ENCODE peak calls at places on chromosomes 4 and X, in four cellular contexts. One of them, this sample, is unnamed.

GRCh38 chrX:24153175-24153795 is 3.8 kb downstream of the ZFX start:
- DNase-seq in fibroblast of pulmonary artery: no peak
- DNase-seq in aorta: no peak
- DNase-seq in GM12864: no peak
- DNase-seq in this sample: no peak

GRCh38 chrX:136662976-136663375 is 15.0 kb downstream of the CD40LG start:
- DNase-seq in GM12864: no peak
- DNase-seq in fibroblast of pulmonary artery: no peak
- DNase-seq in aorta: no peak
- DNase-seq in this sample: no peak

GRCh38 chr4:118034061-118034785 is at the start of gene NDST3:
- DNase-seq in GM12864: no peak
- DNase-seq in fibroblast of pulmonary artery: peak; percentile 42
- DNase-seq in aorta: no peak
- DNase-seq in this sample: peak; percentile 11

GRCh38 chrX:101395789-101396188 is 5.0 kb downstream of the RPL36A start:
- DNase-seq in fibroblast of pulmonary artery: no peak
- DNase-seq in GM12864: no peak
- DNase-seq in aorta: no peak
- DNase-seq in this sample: no peak

GRCh38 chr4:44583393-44583792 is 68.0 kb downstream of the YIPF7 start:
- DNase-seq in fibroblast of pulmonary artery: peak; percentile 23
- DNase-seq in GM12864: no peak
- DNase-seq in aorta: no peak
- DNase-seq in this sample: no peak

GRCh38 chr4:10343656-10344055 is 113.6 kb downstream of the ZNF518B start:
- DNase-seq in aorta: no peak
- DNase-seq in fibroblast of pulmonary artery: no peak
- DNase-seq in GM12864: no peak
- DNase-seq in this sample: no peak

GRCh38 chrX:48781705-48782104 is 4.7 kb upstream of the GATA1 start:
- DNase-seq in aorta: no peak
- DNase-seq in GM12864: no peak
- DNase-seq in fibroblast of pulmonary artery: no peak
- DNase-seq in this sample: no peak

GRCh38 chr4:174317531-174317930 is 33.8 kb downstream of the CEP44 start:
- DNase-seq in fibroblast of pulmonary artery: peak; percentile 68
- DNase-seq in GM12864: no peak
- DNase-seq in aorta: no peak
- DNase-seq in this sample: no peak

GRCh38 chr4:185945906-185946305 is 123.0 kb upstream of the TLR3 start:
- DNase-seq in GM12864: no peak
- DNase-seq in fibroblast of pulmonary artery: no peak
- DNase-seq in aorta: no peak
- DNase-seq in this sample: no peak

GRCh38 chrX:119512145-119512800 is 44.0 kb downstream of the SLC25A5 start:
- DNase-seq in fibroblast of pulmonary artery: peak; percentile 80
- DNase-seq in aorta: peak; percentile 61
- DNase-seq in GM12864: no peak
- DNase-seq in this sample: peak; percentile 43

GRCh38 chrX:151982217-151982616 is 7.7 kb upstream of the GABRE start:
- DNase-seq in fibroblast of pulmonary artery: peak; percentile 75
- DNase-seq in GM12864: no peak
- DNase-seq in aorta: no peak
- DNase-seq in this sample: no peak

GRCh38 chr4:92304636-92305035 is 870 bp downstream of the GRID2 start:
- DNase-seq in fibroblast of pulmonary artery: peak; percentile 13
- DNase-seq in aorta: no peak
- DNase-seq in GM12864: no peak
- DNase-seq in this sample: no peak

GRCh38 chr4:34893382-34893781 is 1350.9 kb downstream of the ARAP2 start:
- DNase-seq in aorta: no peak
- DNase-seq in fibroblast of pulmonary artery: no peak
- DNase-seq in GM12864: no peak
- DNase-seq in this sample: no peak

GRCh38 chr4:186192068-186192751 is 843 bp downstream of the CYP4V2 start:
- DNase-seq in aorta: peak; percentile 60
- DNase-seq in GM12864: no peak
- DNase-seq in fibroblast of pulmonary artery: peak; percentile 56
- DNase-seq in this sample: peak; percentile 63

GRCh38 chr4:89316931-89317366 is 9.3 kb upstream of the GPRIN3 start:
- DNase-seq in fibroblast of pulmonary artery: peak; percentile 75
- DNase-seq in aorta: no peak
- DNase-seq in GM12864: no peak
- DNase-seq in this sample: no peak

GRCh38 chr4:27081675-27082579 is 221.3 kb downstream of the STIM2 start:
- DNase-seq in GM12864: no peak
- DNase-seq in fibroblast of pulmonary artery: no peak
- DNase-seq in aorta: no peak
- DNase-seq in this sample: no peak

GRCh38 chrX:139708067-139708466 is at the start of gene MCF2:
- DNase-seq in fibroblast of pulmonary artery: no peak
- DNase-seq in GM12864: no peak
- DNase-seq in aorta: no peak
- DNase-seq in this sample: no peak

GRCh38 chr4:6391852-6392188 is 80.6 kb downstream of the PPP2R2C start:
- DNase-seq in GM12864: no peak
- DNase-seq in fibroblast of pulmonary artery: no peak
- DNase-seq in aorta: no peak
- DNase-seq in this sample: no peak

GRCh38 chrX:9122504-9123245 is 88.7 kb upstream of the FAM9B start:
- DNase-seq in aorta: no peak
- DNase-seq in fibroblast of pulmonary artery: no peak
- DNase-seq in GM12864: no peak
- DNase-seq in this sample: no peak

GRCh38 chr4:40192286-40193017 is 4.4 kb upstream of the RHOH start:
- DNase-seq in fibroblast of pulmonary artery: no peak
- DNase-seq in GM12864: no peak
- DNase-seq in aorta: no peak
- DNase-seq in this sample: no peak

GRCh38 chr4:140626982-140627381 is 58.2 kb upstream of the UCP1 start:
- DNase-seq in GM12864: no peak
- DNase-seq in fibroblast of pulmonary artery: peak; percentile 29
- DNase-seq in aorta: no peak
- DNase-seq in this sample: no peak

GRCh38 chr4:141486375-141486997 is 149.9 kb upstream of the IL15 start:
- DNase-seq in GM12864: no peak
- DNase-seq in aorta: peak; percentile 48
- DNase-seq in fibroblast of pulmonary artery: peak; percentile 54
- DNase-seq in this sample: no peak

GRCh38 chrX:23383411-23383810 is 48.8 kb downstream of the PTCHD1 start:
- DNase-seq in fibroblast of pulmonary artery: peak; percentile 30
- DNase-seq in aorta: no peak
- DNase-seq in GM12864: no peak
- DNase-seq in this sample: no peak

GRCh38 chr4:30413915-30414314 is 306.3 kb upstream of the PCDH7 start:
- DNase-seq in aorta: no peak
- DNase-seq in fibroblast of pulmonary artery: no peak
- DNase-seq in GM12864: no peak
- DNase-seq in this sample: no peak

GRCh38 chr4:56874166-56874565 is 33.5 kb upstream of the REST start:
- DNase-seq in fibroblast of pulmonary artery: no peak
- DNase-seq in aorta: no peak
- DNase-seq in GM12864: no peak
- DNase-seq in this sample: no peak

GRCh38 chr4:31146366-31146765 is 426.2 kb downstream of the PCDH7 start:
- DNase-seq in fibroblast of pulmonary artery: peak; percentile 7
- DNase-seq in GM12864: no peak
- DNase-seq in aorta: no peak
- DNase-seq in this sample: no peak

GRCh38 chr4:80335226-80335553 is 340 bp upstream of the CFAP299 start:
- DNase-seq in aorta: no peak
- DNase-seq in GM12864: no peak
- DNase-seq in fibroblast of pulmonary artery: no peak
- DNase-seq in this sample: no peak

DNA sequence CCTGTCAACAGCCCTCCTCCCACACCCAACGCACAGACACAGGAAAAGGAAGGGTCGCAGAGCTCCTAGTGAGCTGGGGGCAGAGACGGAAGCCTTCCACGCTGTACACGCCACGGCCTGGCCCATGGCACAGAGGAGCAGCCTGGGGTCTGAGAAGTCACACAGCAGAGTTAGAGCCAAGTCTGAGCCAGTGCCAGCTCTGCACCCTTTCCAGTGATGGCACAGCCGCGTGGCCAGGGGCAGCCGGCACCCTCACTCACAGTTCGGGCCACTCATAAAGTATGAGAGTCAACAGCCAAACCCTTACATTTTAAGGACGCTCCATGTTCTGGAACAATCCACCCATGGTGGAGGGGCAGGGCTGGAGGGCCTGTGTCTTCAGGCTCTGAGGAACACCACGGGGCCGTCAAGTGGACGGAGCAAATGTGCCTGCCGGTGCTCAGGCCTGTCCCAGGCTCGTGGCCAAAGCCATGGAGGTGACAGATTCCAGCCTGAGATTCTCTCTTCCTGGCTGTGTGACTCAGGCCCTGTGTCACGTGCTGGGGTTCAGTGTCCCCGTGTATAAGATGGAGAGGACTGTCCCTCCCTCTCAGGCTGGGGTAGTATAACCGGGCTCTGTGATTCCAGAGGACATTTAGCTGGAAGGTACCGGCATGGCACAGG is 91.2 kb downstream of the ABLIM2 start:
- DNase-seq in GM12864: no peak
- DNase-seq in aorta: no peak
- DNase-seq in fibroblast of pulmonary artery: no peak
- DNase-seq in this sample: no peak
- H3K4me3 ChIP-seq in GM12864: no peak overlapping the region
- H3K4me3 ChIP-seq in aorta: no peak overlapping the region
- H3K4me3 ChIP-seq in fibroblast of pulmonary artery: no peak overlapping the region
- H3K4me3 ChIP-seq in this sample: no peak overlapping the region

DNA sequence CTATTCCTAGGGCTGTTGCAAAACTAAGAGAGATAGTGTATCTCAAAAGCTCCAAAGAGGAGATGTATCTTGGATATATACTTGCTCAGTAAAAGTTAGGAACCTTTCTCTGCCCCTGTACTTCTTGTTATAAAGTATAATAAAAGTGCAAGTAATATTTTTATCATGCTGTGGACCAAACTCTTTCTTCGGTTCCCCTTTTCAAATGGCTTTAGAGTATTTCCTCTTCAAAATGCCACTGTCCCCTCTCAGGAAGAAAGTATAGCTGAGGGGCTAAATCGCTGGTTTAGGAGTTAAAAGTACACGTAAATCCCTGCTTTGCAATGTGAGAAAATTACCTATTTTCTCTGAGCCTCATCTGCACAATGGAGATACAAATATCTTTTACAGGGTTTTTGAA is 169.1 kb upstream of the FTHL17 start:
- DNase-seq in fibroblast of pulmonary artery: no peak
- DNase-seq in GM12864: no peak
- DNase-seq in aorta: no peak
- DNase-seq in this sample: no peak
- H3K4me3 ChIP-seq in fibroblast of pulmonary artery: no peak overlapping the region
- H3K4me3 ChIP-seq in GM12864: no peak overlapping the region
- H3K4me3 ChIP-seq in aorta: no peak overlapping the region
- H3K4me3 ChIP-seq in this sample: no peak overlapping the region

GRCh38 chr4:143701365-143701764 is 890 bp upstream of the FREM3 start:
- DNase-seq in fibroblast of pulmonary artery: no peak
- DNase-seq in GM12864: no peak
- DNase-seq in aorta: no peak
- DNase-seq in this sample: no peak
- H3K4me3 ChIP-seq in fibroblast of pulmonary artery: no peak overlapping the region
- H3K4me3 ChIP-seq in GM12864: no peak overlapping the region
- H3K4me3 ChIP-seq in aorta: no peak overlapping the region
- H3K4me3 ChIP-seq in this sample: no peak overlapping the region

DNA sequence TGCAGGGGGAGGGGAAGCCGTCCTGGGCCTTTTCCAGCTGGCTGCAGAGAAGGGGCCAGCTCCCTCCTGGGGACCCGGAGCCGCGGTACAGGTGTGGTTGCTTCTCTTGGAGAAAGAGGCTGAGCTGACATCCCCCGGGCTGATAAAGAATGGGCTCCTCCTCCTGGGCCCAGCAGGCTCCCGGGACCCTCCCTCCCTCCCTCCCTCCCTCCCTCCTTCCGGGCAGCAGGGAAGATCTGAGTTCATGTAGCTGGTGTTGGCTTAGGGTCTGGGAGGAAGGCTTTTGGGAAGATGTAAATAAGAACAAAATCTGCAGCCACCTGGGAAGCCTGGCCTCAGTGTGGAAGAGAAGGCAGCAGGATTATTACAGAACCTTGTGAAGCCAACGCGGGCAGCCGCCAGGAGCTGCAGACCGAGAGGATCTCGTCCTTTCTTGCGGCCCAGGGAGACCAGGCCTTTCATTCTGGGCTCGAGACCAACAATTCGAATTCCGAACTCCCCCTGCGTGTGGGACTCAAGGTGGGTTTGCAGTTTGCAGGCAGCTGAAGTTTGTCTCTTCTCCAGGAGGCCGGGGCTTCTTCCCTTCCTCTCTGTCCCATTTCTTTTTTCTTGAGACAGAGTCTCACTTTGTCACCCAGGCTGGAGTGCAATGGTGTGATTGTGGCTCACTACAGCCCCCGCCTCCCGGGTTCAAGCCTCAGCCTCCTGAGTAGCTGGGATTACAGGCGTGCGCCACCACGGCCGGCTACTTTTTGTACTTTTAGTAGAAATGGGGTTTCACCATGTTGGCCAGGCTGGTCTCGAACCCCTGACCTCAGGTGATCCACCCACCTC is at the start of gene PLCXD1:
- DNase-seq in GM12864: no peak
- DNase-seq in aorta: peak; percentile 46
- DNase-seq in fibroblast of pulmonary artery: peak; percentile 58
- DNase-seq in this sample: no peak
- H3K4me3 ChIP-seq in GM12864: peak within 1 kb of the TSS; percentile 48
- H3K4me3 ChIP-seq in aorta: no peak within 1 kb of the TSS
- H3K4me3 ChIP-seq in fibroblast of pulmonary artery: peak within 1 kb of the TSS; percentile 56
- H3K4me3 ChIP-seq in this sample: peak within 1 kb of the TSS; percentile 32

GRCh38 chrX:72180539-72180938 is 1.0 kb upstream of the PIN4 start:
- DNase-seq in fibroblast of pulmonary artery: no peak
- DNase-seq in GM12864: no peak
- DNase-seq in aorta: no peak
- DNase-seq in this sample: no peak
- H3K4me3 ChIP-seq in fibroblast of pulmonary artery: peak overlapping the region; percentile 88
- H3K4me3 ChIP-seq in GM12864: peak overlapping the region; percentile 71
- H3K4me3 ChIP-seq in aorta: no peak overlapping the region
- H3K4me3 ChIP-seq in this sample: no peak overlapping the region

GRCh38 chr4:81481151-81481550 is 9.4 kb upstream of the RASGEF1B start:
- DNase-seq in fibroblast of pulmonary artery: no peak
- DNase-seq in aorta: no peak
- DNase-seq in GM12864: no peak
- DNase-seq in this sample: no peak
- H3K4me3 ChIP-seq in fibroblast of pulmonary artery: no peak overlapping the region
- H3K4me3 ChIP-seq in aorta: no peak overlapping the region
- H3K4me3 ChIP-seq in GM12864: no peak overlapping the region
- H3K4me3 ChIP-seq in this sample: no peak overlapping the region

This sample was measured in ovary.